ENCODE peak calls at places on chromosomes 12 and 14, in ten cellular contexts. U is H54; G is WTC11; B is activated T-helper 9 cell treated with anti-CD3 and anti-CD28 coated beads, Interleukin-2, amount 50 U/mL, for 16 hours; O is NT2/D1; N is EL; V is NCI-H2171 treated with DMSO at 0.1 percent for 48 hours; A is activated gamma-delta T cell treated with Interleukin-2 at 50 U/mL for 16 hours; X is stimulated activated CD4-positive, alpha-beta T cell treated with anti-CD3 and anti-CD28 coated beads, Interleukin-2, amount 100 ng/mL, for 48 hours; H is nucleus accumbens. K is an unnamed sample.

GRCh38 chr14:101405171-101405883 is 156.0 kb upstream of the DIO3 start:
- DNase-seq in B (no peak), A (no peak), X (no peak), O (no peak), G (no peak), H (no peak), V (no peak), N (peak), U (no peak), K (no peak)

GRCh38 chr14:101222362-101223090 is 319.0 kb upstream of the RTL1 start:
- DNase-seq in U (no peak), H (no peak), A (no peak), O (no peak), G (no peak), N (no peak), X (no peak), V (no peak), B (no peak), K (no peak)

GRCh38 chr12:46358791-46359666 is 13.5 kb downstream of the SLC38A2 start:
- DNase-seq in V (no peak), X (no peak), A (no peak), U (no peak), G (no peak), O (no peak), B (no peak), H (no peak), N (no peak), K (no peak)

GRCh38 chr12:5516371-5516770 is 84.5 kb downstream of the NTF3 start:
- DNase-seq in H (no peak), A (no peak), V (no peak), O (no peak), N (no peak), U (no peak), B (no peak), X (no peak), G (no peak), K (no peak)

GRCh38 chr12:46657416-46658411 is 168.1 kb downstream of the SLC38A4 start:
- DNase-seq in G (no peak), O (no peak), U (no peak), H (no peak), X (no peak), B (no peak), V (no peak), A (no peak), N (peak), K (no peak)

GRCh38 chr12:113582521-113583218 is 111.0 kb upstream of the LHX5 start:
- DNase-seq in A (no peak), G (no peak), X (no peak), V (peak), U (no peak), H (no peak), N (no peak), O (peak), B (no peak), K (no peak)

GRCh38 chr14:52906141-52906601 is 44.7 kb downstream of the FERMT2 start:
- DNase-seq in U (no peak), G (no peak), A (no peak), B (no peak), O (no peak), X (no peak), V (no peak), H (no peak), N (peak), K (no peak)

GRCh38 chr12:92408072-92408900 is 262.6 kb upstream of the BTG1 start:
- DNase-seq in V (no peak), O (no peak), H (no peak), U (peak), B (no peak), X (peak), N (peak), A (peak), G (peak), K (no peak)

GRCh38 chr12:127761880-127762279 is 505.1 kb upstream of the TMEM132C start:
- DNase-seq in B (no peak), U (no peak), H (peak), X (no peak), V (peak), G (no peak), O (no peak), A (no peak), N (no peak), K (peak)

GRCh38 chr12:62933871-62934798 is 815 bp downstream of the PPM1H start:
- DNase-seq in O (peak), H (no peak), B (no peak), V (peak), A (no peak), G (peak), N (peak), X (peak), U (peak), K (peak)

GRCh38 chr12:104354868-104355570 is 51.5 kb downstream of the EID3 start:
- DNase-seq in H (no peak), X (no peak), B (no peak), O (no peak), N (no peak), G (no peak), U (no peak), A (no peak), V (no peak), K (no peak)

GRCh38 chr14:61512026-61512425 is 183.3 kb upstream of the HIF1A start:
- DNase-seq in H (no peak), X (no peak), U (no peak), G (no peak), V (no peak), O (no peak), A (no peak), B (no peak), N (no peak), K (no peak)

GRCh38 chr14:90275820-90276219 is 19.5 kb downstream of the PSMC1 start:
- DNase-seq in B (no peak), X (no peak), O (no peak), V (no peak), A (no peak), N (no peak), G (no peak), U (peak), H (no peak), K (no peak)

GRCh38 chr14:51093371-51094281 is 1.3 kb downstream of the TRIM9 start:
- DNase-seq in X (peak), H (peak), A (peak), V (peak), N (peak), U (no peak), G (peak), B (no peak), O (no peak), K (peak)

GRCh38 chr14:47536341-47536740 is 139.1 kb downstream of the MDGA2 start:
- DNase-seq in N (no peak), B (no peak), X (no peak), O (no peak), A (no peak), H (no peak), G (no peak), V (no peak), U (no peak), K (no peak)

GRCh38 chr14:99055816-99056215 is 216.2 kb downstream of the BCL11B start:
- DNase-seq in U (no peak), V (no peak), A (peak), N (no peak), G (no peak), H (no peak), O (no peak), B (peak), X (no peak), K (no peak)

GRCh38 chr12:13173012-13173441 is 23.5 kb upstream of the EMP1 start:
- DNase-seq in N (peak), U (no peak), A (no peak), G (no peak), X (no peak), V (no peak), H (no peak), O (no peak), B (no peak), K (no peak)

GRCh38 chr14:71474291-71474690 is 457.9 kb upstream of the RGS6 start:
- DNase-seq in G (no peak), B (no peak), A (no peak), H (no peak), N (no peak), U (no peak), O (no peak), X (no peak), V (peak), K (no peak)

GRCh38 chr14:50659327-50659974 is 8.7 kb downstream of the SAV1 start:
- DNase-seq in A (no peak), B (no peak), O (no peak), V (no peak), N (peak), X (no peak), H (no peak), G (no peak), U (no peak), K (no peak)

GRCh38 chr14:87522575-87522974 is 470.4 kb downstream of the GALC start:
- DNase-seq in V (peak), G (peak), N (no peak), U (no peak), O (peak), B (no peak), H (no peak), X (no peak), A (no peak), K (no peak)

K was measured in hippocampal formation.